ENCODE peak calls at places on chromosomes 13 and 19, in ten cellular contexts. I, Y, E, R, L, P, J, N, A and F are unnamed samples.

GRCh38 chr13:46211116-46211515 is 612 bp upstream of the LRRC63 start:
- DNase-seq in I (no peak), Y (peak; percentile 17), E (no peak), R (no peak), L (peak; percentile 22), P (no peak), J (peak; percentile 16), N (no peak), A (no peak), F (peak; percentile 1)

GRCh38 chr19:5623397-5624153 is 692 bp downstream of the SAFB start:
- DNase-seq in I (no peak), Y (peak; percentile 20), E (no peak), R (no peak), L (no peak), P (peak; percentile 11), J (peak; percentile 15), N (no peak), A (no peak), F (no peak)

GRCh38 chr13:45851171-45851889 is at the start of gene SIAH3:
- DNase-seq in I (no peak), Y (no peak), E (no peak), R (no peak), L (peak; percentile 68), P (peak; percentile 66), J (no peak), N (no peak), A (no peak), F (no peak)

GRCh38 chr19:46629546-46630025 is 4.7 kb upstream of the PTGIR start:
- DNase-seq in I (no peak), Y (no peak), E (no peak), R (no peak), L (no peak), P (no peak), J (no peak), N (no peak), A (no peak), F (no peak)

GRCh38 chr19:38298841-38299680 is 5.0 kb upstream of the C19orf33 start:
- DNase-seq in I (no peak), Y (no peak), E (no peak), R (no peak), L (no peak), P (no peak), J (no peak), N (no peak), A (peak; percentile 84), F (no peak)

GRCh38 chr13:36323951-36324566 is 22.1 kb downstream of the SPART start:
- DNase-seq in I (no peak), Y (no peak), E (no peak), R (no peak), L (no peak), P (no peak), J (no peak), N (no peak), A (no peak), F (no peak)

GRCh38 chr19:12821761-12822160 is 12.6 kb downstream of the RTBDN start:
- DNase-seq in I (no peak), Y (no peak), E (no peak), R (no peak), L (no peak), P (no peak), J (no peak), N (no peak), A (no peak), F (no peak)

GRCh38 chr13:105573134-105573533 is 962.3 kb downstream of the EFNB2 start:
- DNase-seq in I (no peak), Y (no peak), E (no peak), R (no peak), L (no peak), P (no peak), J (no peak), N (no peak), A (no peak), F (no peak)

GRCh38 chr13:50200988-50201387 is 185.7 kb downstream of the KCNRG start:
- DNase-seq in I (no peak), Y (no peak), E (no peak), R (no peak), L (no peak), P (no peak), J (no peak), N (no peak), A (no peak), F (no peak)

GRCh38 chr19:50332014-50332263 is 2.8 kb upstream of the KCNC3 start:
- DNase-seq in I (no peak), Y (no peak), E (no peak), R (no peak), L (no peak), P (no peak), J (no peak), N (no peak), A (no peak), F (no peak)

GRCh38 chr19:49932041-49932451 is 2.7 kb upstream of the NUP62 start:
- DNase-seq in I (no peak), Y (no peak), E (no peak), R (no peak), L (no peak), P (no peak), J (no peak), N (no peak), A (peak; percentile 96), F (no peak)

GRCh38 chr19:58468216-58468839 is 1.4 kb downstream of the ZNF324 start:
- DNase-seq in I (no peak), Y (no peak), E (no peak), R (no peak), L (no peak), P (no peak), J (no peak), N (no peak), A (no peak), F (no peak)

GRCh38 chr13:111256946-111257345 is 63.5 kb upstream of the TEX29 start:
- DNase-seq in I (no peak), Y (no peak), E (no peak), R (no peak), L (no peak), P (no peak), J (no peak), N (no peak), A (no peak), F (no peak)

GRCh38 chr19:47778954-47779351 is 450 bp downstream of the SELENOW start:
- DNase-seq in I (no peak), Y (no peak), E (peak; percentile 68), R (peak; percentile 6), L (no peak), P (peak; percentile 68), J (no peak), N (no peak), A (no peak), F (no peak)

GRCh38 chr13:111516712-111517640 is 196.5 kb downstream of the TEX29 start:
- DNase-seq in I (no peak), Y (no peak), E (no peak), R (no peak), L (no peak), P (no peak), J (no peak), N (no peak), A (no peak), F (no peak)

GRCh38 chr13:29511980-29512379 is 83.5 kb downstream of the SLC7A1 start:
- DNase-seq in I (no peak), Y (no peak), E (peak; percentile 52), R (no peak), L (no peak), P (no peak), J (no peak), N (no peak), A (no peak), F (no peak)

GRCh38 chr13:28375250-28375930 is 119.5 kb downstream of the FLT1 start:
- DNase-seq in I (no peak), Y (no peak), E (no peak), R (no peak), L (no peak), P (no peak), J (no peak), N (no peak), A (no peak), F (no peak)

GRCh38 chr13:39385621-39386231 is 217.3 kb downstream of the LHFPL6 start:
- DNase-seq in I (no peak), Y (peak; percentile 48), E (no peak), R (no peak), L (peak; percentile 96), P (peak; percentile 48), J (no peak), N (no peak), A (no peak), F (peak; percentile 43)

GRCh38 chr19:49020931-49021895 is 2.9 kb downstream of the CGB3 start:
- DNase-seq in I (no peak), Y (no peak), E (no peak), R (no peak), L (no peak), P (no peak), J (no peak), N (no peak), A (peak; percentile 80), F (no peak)

GRCh38 chr19:5983367-5983955 is 5.5 kb upstream of the RANBP3 start:
- DNase-seq in I (no peak), Y (no peak), E (no peak), R (no peak), L (no peak), P (no peak), J (no peak), N (no peak), A (no peak), F (no peak)

GRCh38 chr19:48970139-48970766 is 5.1 kb downstream of the FTL start:
- DNase-seq in I (no peak), Y (no peak), E (no peak), R (no peak), L (no peak), P (no peak), J (no peak), N (no peak), A (no peak), F (no peak)

GRCh38 chr13:76667551-76667950 is 218.7 kb downstream of the KCTD12 start:
- DNase-seq in I (no peak), Y (no peak), E (no peak), R (no peak), L (no peak), P (no peak), J (no peak), N (no peak), A (no peak), F (no peak)

GRCh38 chr19:11798391-11799296 is at the start of gene ZNF491:
- DNase-seq in I (peak; percentile 84), Y (no peak), E (peak; percentile 94), R (peak; percentile 88), L (peak; percentile 97), P (peak; percentile 94), J (peak; percentile 70), N (peak; percentile 72), A (peak; percentile 54), F (peak; percentile 92)

GRCh38 chr19:42282036-42282762 is 13.1 kb downstream of the CIC start:
- DNase-seq in I (no peak), Y (no peak), E (peak; percentile 65), R (no peak), L (no peak), P (no peak), J (no peak), N (no peak), A (no peak), F (no peak)

GRCh38 chr19:5899728-5900526 is 3.7 kb downstream of the NDUFA11 start:
- DNase-seq in I (no peak), Y (no peak), E (no peak), R (no peak), L (no peak), P (no peak), J (no peak), N (no peak), A (no peak), F (no peak)

GRCh38 chr19:14248578-14249011 is 42.6 kb upstream of the ADGRL1 start:
- DNase-seq in I (no peak), Y (peak; percentile 66), E (no peak), R (peak; percentile 51), L (peak; percentile 95), P (peak; percentile 74), J (peak; percentile 16), N (no peak), A (peak; percentile 30), F (peak; percentile 86)